ENCODE peak calls at places on chromosome 13, in seven cellular contexts. P is psoas muscle; V is heart right ventricle; F is adrenal gland; H is CD4-positive, alpha-beta memory T cell; M is upper lobe of right lung; Y is colonic mucosa. K is an unnamed sample. For H3K27me3 and H3K36me3, the result is how much of the 10 kb centered on the place peaks cover.

GRCh38 chr13:113216165-113217056 is 7.0 kb downstream of the CUL4A start:
- DNase-seq in P (peak), V (peak), F (peak), H (no peak), M (peak), Y (peak), K (peak)

GRCh38 chr13:44853641-44854040 is 135.6 kb downstream of the NUFIP1 start:
- DNase-seq in P (no peak), V (no peak), F (no peak), H (no peak), M (no peak), Y (peak), K (peak)

GRCh38 chr13:42078113-42078769 is 29.8 kb downstream of the DGKH start:
- DNase-seq in P (no peak), V (no peak), F (no peak), H (no peak), M (no peak), Y (no peak), K (no peak)

GRCh38 chr13:34883381-34883780 is 58.7 kb upstream of the NBEA start:
- DNase-seq in P (no peak), V (no peak), F (no peak), H (no peak), M (no peak), Y (no peak), K (no peak)

GRCh38 chr13:21834511-21834910 is 163.6 kb downstream of the FGF9 start:
- DNase-seq in P (no peak), V (no peak), F (no peak), H (no peak), M (no peak), Y (no peak), K (no peak)

GRCh38 chr13:72221276-72221962 is 354.4 kb upstream of the DACH1 start:
- DNase-seq in P (peak), V (no peak), F (peak), H (no peak), M (peak), Y (peak), K (no peak)

GRCh38 chr13:37906880-37907279 is 37.3 kb upstream of the TRPC4 start:
- DNase-seq in P (no peak), V (no peak), F (no peak), H (no peak), M (no peak), Y (no peak), K (no peak)

GRCh38 chr13:29005035-29005434 is 184.9 kb downstream of the MTUS2 start:
- DNase-seq in P (no peak), V (no peak), F (no peak), H (no peak), M (no peak), Y (no peak), K (no peak)

GRCh38 chr13:27619093-27619705 is 1.1 kb downstream of the LNX2 start:
- DNase-seq in P (no peak), V (no peak), F (no peak), H (no peak), M (no peak), Y (peak), K (no peak)

GRCh38 chr13:86741762-86742285 is 929.3 kb upstream of the SLITRK5 start:
- DNase-seq in P (no peak), V (no peak), F (no peak), H (no peak), M (no peak), Y (no peak), K (no peak)

GRCh38 chr13:26011996-26012688 is 39.7 kb downstream of the SHISA2 start:
- DNase-seq in P (no peak), V (no peak), F (no peak), H (peak), M (peak), Y (no peak), K (no peak)

GRCh38 chr13:75760182-75760981 is 124.3 kb downstream of the LMO7 start:
- DNase-seq in P (no peak), V (peak), F (no peak), H (peak), M (no peak), Y (peak), K (no peak)

GRCh38 chr13:36919206-36919832 is 719 bp downstream of the SMAD9 start:
- DNase-seq in P (peak), V (peak), F (peak), H (no peak), M (peak), Y (peak), K (no peak)

GRCh38 chr13:21929400-21929799 is 258.5 kb downstream of the FGF9 start:
- DNase-seq in P (no peak), V (no peak), F (no peak), H (no peak), M (no peak), Y (no peak), K (no peak)

GRCh38 chr13:20270163-20270865 is 38.2 kb upstream of the GJB6 start:
- DNase-seq in P (no peak), V (no peak), F (no peak), H (no peak), M (no peak), Y (no peak), K (no peak)

GRCh38 chr13:33323766-33324525 is 38.4 kb upstream of the STARD13 start:
- DNase-seq in P (no peak), V (no peak), F (no peak), H (no peak), M (no peak), Y (no peak), K (no peak)

GRCh38 chr13:113840541-113841354 is 23.1 kb downstream of the GAS6 start:
- DNase-seq in P (peak), V (no peak), F (no peak), H (no peak), M (peak), Y (no peak), K (no peak)

GRCh38 chr13:99323488-99323887 is 16.3 kb upstream of the GPR183 start:
- DNase-seq in P (no peak), V (no peak), F (no peak), H (no peak), M (no peak), Y (no peak), K (no peak)

GRCh38 chr13:20714563-20715339 is 11.3 kb downstream of the IL17D start:
- DNase-seq in P (peak), V (peak), F (no peak), H (no peak), M (no peak), Y (no peak), K (no peak)

GRCh38 chr13:73870970-73871935 is 263.0 kb downstream of the KLF12 start:
- DNase-seq in P (no peak), V (peak), F (peak), H (no peak), M (no peak), Y (no peak), K (peak)

GRCh38 chr13:56861472-56861871 is 279.2 kb upstream of the PRR20A start:
- DNase-seq in P (no peak), V (no peak), F (no peak), H (no peak), M (no peak), Y (no peak), K (peak)

GRCh38 chr13:104823709-104824108 is 1711.8 kb downstream of the EFNB2 start:
- DNase-seq in P (no peak), V (no peak), F (no peak), H (no peak), M (no peak), Y (no peak), K (peak)

GRCh38 chr13:58893396-58893795 is 1261.9 kb downstream of the PCDH17 start:
- DNase-seq in P (no peak), V (no peak), F (no peak), H (no peak), M (no peak), Y (no peak), K (peak)

GRCh38 chr13:75704194-75704941 is 68.2 kb downstream of the LMO7 start:
- DNase-seq in P (no peak), V (no peak), F (no peak), H (no peak), M (no peak), Y (no peak), K (no peak)

GRCh38 chr13:46168341-46168740 is 13.6 kb downstream of the LCP1 start:
- DNase-seq in P (no peak), V (no peak), F (no peak), H (no peak), M (peak), Y (no peak), K (peak)

GRCh38 chr13:65855276-65855675 is 1374.9 kb downstream of the PCDH9 start:
- DNase-seq in P (no peak), V (no peak), F (no peak), H (no peak), M (no peak), Y (no peak), K (no peak)

GRCh38 chr13:97301382-97302095 is 79.4 kb downstream of the MBNL2 start:
- DNase-seq in P (no peak), V (no peak), F (no peak), H (no peak), M (no peak), Y (no peak), K (no peak)

GRCh38 chr13:74464656-74465055 is 330.5 kb upstream of the KLF12 start:
- DNase-seq in P (no peak), V (peak), F (no peak), H (no peak), M (no peak), Y (no peak), K (no peak)

GRCh38 chr13:79440958-79441553 is 35.0 kb upstream of the RBM26 start:
- DNase-seq in P (no peak), V (no peak), F (no peak), H (no peak), M (no peak), Y (peak), K (no peak)

GRCh38 chr13:60759499-60759898 is 362.5 kb downstream of the TDRD3 start:
- DNase-seq in P (no peak), V (no peak), F (peak), H (no peak), M (no peak), Y (peak), K (peak)

GRCh38 chr13:46751811-46752635 is 44.9 kb downstream of the ESD start:
- DNase-seq in P (no peak), V (no peak), F (no peak), H (peak), M (no peak), Y (no peak), K (no peak)

GRCh38 chr13:24851546-24851945 is 87.6 kb downstream of the RNF17 start:
- DNase-seq in P (no peak), V (no peak), F (no peak), H (no peak), M (no peak), Y (no peak), K (no peak)

GRCh38 chr13:41682766-41683165 is 225.4 kb downstream of the RGCC start:
- DNase-seq in P (no peak), V (no peak), F (no peak), H (no peak), M (no peak), Y (no peak), K (no peak)

GRCh38 chr13:24220086-24220703 is 59.7 kb downstream of the SPATA13 start:
- DNase-seq in P (no peak), V (peak), F (peak), H (peak), M (no peak), Y (peak), K (peak)

GRCh38 chr13:38582133-38582532 is 104.7 kb upstream of the FREM2 start:
- DNase-seq in P (no peak), V (peak), F (no peak), H (peak), M (no peak), Y (peak), K (peak)

GRCh38 chr13:41916173-41916954 is 44.5 kb downstream of the VWA8 start:
- DNase-seq in P (no peak), V (no peak), F (no peak), H (peak), M (no peak), Y (no peak), K (peak)

GRCh38 chr13:20118268-20119140 is 42.3 kb downstream of the GJA3 start:
- DNase-seq in P (peak), V (peak), F (peak), H (peak), M (peak), Y (peak), K (no peak)

GRCh38 chr13:30863796-30864195 is 42.3 kb upstream of the MEDAG start:
- DNase-seq in P (no peak), V (no peak), F (no peak), H (no peak), M (no peak), Y (no peak), K (no peak)
- H3K27me3 ChIP-seq in P (under half), V (under half), F (under half), H (under half), M (under half), Y (under half), K (under half)

DNA sequence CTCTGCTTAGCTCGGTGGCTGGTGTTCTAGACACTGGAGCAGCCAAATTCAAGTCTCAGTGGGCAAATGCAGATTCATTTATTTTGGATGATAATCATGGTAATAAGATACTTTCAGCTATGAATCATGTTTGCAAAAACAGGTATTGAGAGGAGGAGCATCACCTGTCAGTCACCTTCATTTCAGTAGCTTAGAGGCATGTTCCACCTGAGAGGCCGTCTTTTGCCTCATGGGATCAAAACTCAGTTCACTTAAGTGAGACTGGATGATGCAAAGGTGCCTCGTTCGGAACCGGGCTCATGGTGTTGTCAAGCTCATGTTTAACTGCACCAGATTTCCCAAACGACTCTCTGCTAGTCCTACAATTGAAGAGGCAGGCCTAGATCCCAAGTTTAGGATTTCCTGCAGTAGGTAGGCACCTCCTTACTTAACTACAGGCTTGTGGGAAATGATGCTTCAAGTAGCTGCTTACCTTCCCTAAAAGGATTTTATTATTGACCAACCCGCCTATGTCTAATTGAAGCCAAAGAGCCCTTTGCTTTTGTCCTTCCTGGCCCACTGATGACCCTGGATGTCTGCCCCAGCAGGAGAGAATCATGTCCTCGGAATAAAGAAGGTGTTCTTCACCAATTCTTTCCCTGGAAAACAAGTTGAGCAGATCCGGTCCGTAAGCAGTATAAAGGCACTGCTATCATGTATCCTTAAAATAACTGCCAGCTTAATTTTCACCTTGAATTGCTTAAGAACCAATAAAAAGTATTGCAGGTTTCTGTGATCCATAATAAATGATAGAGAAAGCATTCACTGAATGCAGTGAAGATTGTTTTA is 60.0 kb downstream of the ZAR1L start:
- DNase-seq in P (no peak), V (no peak), F (no peak), H (no peak), M (no peak), Y (no peak), K (no peak)
- H3K4me3 ChIP-seq in P (peak), V (peak), F (no peak), H (no peak), M (peak), Y (no peak), K (no peak)

DNA sequence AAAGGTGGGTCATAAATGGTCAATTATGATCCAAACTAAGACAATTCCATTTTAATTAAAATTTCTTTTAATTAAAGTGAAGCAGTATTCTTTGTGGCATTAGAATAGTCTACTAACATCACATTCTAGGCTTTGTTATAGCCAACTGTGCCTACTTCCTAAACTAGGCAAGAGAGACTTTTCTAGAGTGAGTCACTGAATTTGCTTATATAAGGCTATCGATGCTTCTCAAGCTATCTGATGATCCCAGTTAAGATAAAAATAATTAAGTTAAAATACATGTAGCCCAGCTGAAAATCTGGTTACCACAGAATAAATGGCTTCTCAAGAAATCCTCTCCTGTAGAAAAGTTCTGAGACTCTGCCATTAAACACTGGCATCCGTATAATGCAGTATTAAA is 12.5 kb downstream of the ANKRD10 start:
- DNase-seq in P (no peak), V (no peak), F (no peak), H (no peak), M (no peak), Y (no peak), K (no peak)
- H3K36me3 ChIP-seq in P (under half), V (half or more), F (under half), H (under half), M (half or more), Y (under half), K (under half)

GRCh38 chr13:109678459-109678858 is 107.9 kb downstream of the IRS2 start:
- DNase-seq in P (no peak), V (no peak), F (no peak), H (no peak), M (no peak), Y (no peak), K (no peak)

GRCh38 chr13:109677206-109677605 is 109.2 kb downstream of the IRS2 start:
- DNase-seq in P (no peak), V (no peak), F (no peak), H (no peak), M (no peak), Y (no peak), K (no peak)

GRCh38 chr13:109680930-109681329 is 105.5 kb downstream of the IRS2 start:
- DNase-seq in P (no peak), V (no peak), F (no peak), H (no peak), M (no peak), Y (no peak), K (no peak)

GRCh38 chr13:109682534-109683244 is 103.7 kb downstream of the IRS2 start:
- DNase-seq in P (no peak), V (no peak), F (no peak), H (no peak), M (no peak), Y (no peak), K (no peak)

DNA sequence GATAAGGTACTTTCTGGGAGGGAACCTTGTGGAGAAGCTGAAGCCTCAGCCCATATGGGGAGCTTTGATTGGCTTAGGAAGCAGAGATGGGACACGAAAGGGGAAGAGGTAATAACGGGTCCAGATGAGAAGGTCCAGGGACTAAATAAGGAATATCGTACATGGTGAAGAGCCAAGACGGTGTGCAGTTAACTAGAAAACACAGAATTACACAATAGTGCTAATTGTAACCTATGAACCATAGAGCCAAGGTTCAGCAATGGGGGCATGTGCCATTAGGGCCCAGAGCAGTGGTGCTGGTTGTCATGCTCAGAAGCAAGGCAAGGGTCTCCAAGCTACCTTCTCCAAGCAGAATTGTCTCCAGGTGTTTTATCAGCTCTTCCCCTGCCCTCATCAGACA is 106.1 kb downstream of the IRS2 start:
- DNase-seq in P (no peak), V (no peak), F (no peak), H (no peak), M (no peak), Y (no peak), K (no peak)
- H3K27me3 ChIP-seq in P (under half), V (half or more), F (under half), H (under half), M (under half), Y (under half), K (under half)

DNA sequence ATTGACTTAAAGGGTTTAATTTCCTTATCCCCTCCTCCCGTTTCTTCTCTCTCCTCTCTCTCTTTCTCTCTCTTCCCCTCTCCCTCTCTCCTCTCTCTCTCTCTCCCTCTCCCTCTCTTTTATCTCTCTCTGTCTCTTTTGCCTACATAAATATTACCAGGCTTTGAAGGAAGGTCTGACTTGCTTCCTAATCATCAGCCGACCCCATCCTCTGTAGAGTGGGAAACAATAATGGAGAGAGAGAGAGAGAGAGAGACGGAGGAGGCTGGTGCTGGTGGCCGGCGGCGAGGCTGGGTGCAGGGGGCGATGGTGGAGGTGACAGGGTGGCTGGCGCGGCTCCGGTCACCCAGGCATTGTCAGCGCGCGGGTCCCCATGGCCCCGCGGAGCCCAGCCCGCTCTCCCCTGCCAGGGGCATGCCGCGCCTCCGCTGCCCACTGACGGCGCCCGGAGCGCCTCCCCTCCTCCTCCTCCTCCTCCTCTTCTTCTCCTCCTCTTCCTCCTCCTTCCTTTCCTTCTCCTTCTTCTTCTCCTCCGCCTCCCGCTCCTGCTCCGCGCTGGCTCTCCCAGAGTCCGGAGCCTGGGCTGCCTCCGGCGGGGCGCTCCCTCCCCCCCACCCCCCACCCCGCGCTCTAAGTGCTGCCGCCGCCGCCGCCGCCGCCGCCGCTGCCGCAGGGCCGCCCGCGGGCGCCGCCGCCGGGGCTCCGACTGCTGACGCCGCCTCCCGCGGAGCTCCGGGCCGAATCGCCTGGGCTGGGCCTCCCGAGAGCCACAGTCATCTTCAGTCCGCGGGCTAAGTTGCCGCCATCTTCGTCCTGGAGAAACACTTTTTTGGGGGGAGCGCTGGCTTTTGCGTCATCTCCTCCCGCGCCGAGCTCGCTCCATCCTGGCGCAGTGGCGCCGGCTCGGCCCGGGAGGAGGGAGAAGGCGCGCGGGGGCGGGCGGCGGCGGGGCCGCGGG is 348.4 kb downstream of the LIG4 start:
- DNase-seq in P (no peak), V (no peak), F (no peak), H (no peak), M (peak), Y (no peak), K (no peak)
- H3K4me3 ChIP-seq in P (peak), V (peak), F (no peak), H (no peak), M (peak), Y (no peak), K (peak)

GRCh38 chr13:68375004-68375403 is 1144.9 kb upstream of the PCDH9 start:
- DNase-seq in P (no peak), V (no peak), F (no peak), H (no peak), M (no peak), Y (no peak), K (no peak)
- H3K36me3 ChIP-seq in P (under half), V (under half), F (under half), H (under half), M (under half), Y (under half), K (under half)